ENCODE peak calls at places on chromosomes 4 and X, in five cellular contexts. T is kidney epithelial cell, L is neural progenitor cell, J is ovary, S is left lung. K is an unnamed sample.
A peak's percentile ranks its signal among the peaks of the same experiment; 100 is the strongest.

GRCh38 chr4:19888587-19888986 is 363.1 kb upstream of the SLIT2 start:
- DNase-seq in T (no peak), L (no peak), J (no peak), S (no peak), K (no peak)

GRCh38 chrX:69618803-69619202 is 2.9 kb downstream of the EDA start:
- DNase-seq in T (no peak), L (peak; percentile 14), J (peak; percentile 16), S (no peak), K (no peak)

GRCh38 chr4:140158234-140159030 is 4.4 kb upstream of the MAML3 start:
- DNase-seq in T (no peak), L (no peak), J (peak; percentile 41), S (no peak), K (no peak)

GRCh38 chr4:136314686-136315085 is 1217.6 kb downstream of the PCDH18 start:
- DNase-seq in T (no peak), L (no peak), J (no peak), S (no peak), K (no peak)

GRCh38 chrX:153478746-153479145 is 8.4 kb upstream of the HAUS7 start:
- DNase-seq in T (no peak), L (no peak), J (no peak), S (no peak), K (no peak)

GRCh38 chrX:1224954-1225353 is 12.5 kb upstream of the CRLF2 start:
- DNase-seq in T (no peak), L (peak; percentile 68), J (no peak), S (no peak), K (no peak)

GRCh38 chr4:186633844-186634243 is 78.5 kb upstream of the MTNR1A start:
- DNase-seq in T (no peak), L (peak; percentile 11), J (no peak), S (no peak), K (no peak)

GRCh38 chr4:177441061-177441802 is 1.0 kb downstream of the AGA start:
- DNase-seq in T (no peak), L (peak; percentile 11), J (no peak), S (no peak), K (no peak)

GRCh38 chrX:97238632-97239031 is 354.9 kb downstream of the RPA4 start:
- DNase-seq in T (peak; percentile 18), L (no peak), J (no peak), S (no peak), K (no peak)

GRCh38 chr4:47193179-47193578 is 161.8 kb downstream of the GABRB1 start:
- DNase-seq in T (no peak), L (no peak), J (no peak), S (peak; percentile 17), K (no peak)

GRCh38 chr4:74670583-74670982 is 123.7 kb downstream of the BTC start:
- DNase-seq in T (no peak), L (no peak), J (no peak), S (no peak), K (no peak)

GRCh38 chr4:176377705-176378302 is 58.0 kb downstream of the SPCS3 start:
- DNase-seq in T (no peak), L (no peak), J (no peak), S (no peak), K (no peak)

GRCh38 chrX:3518870-3519269 is 172.4 kb upstream of the MXRA5 start:
- DNase-seq in T (no peak), L (no peak), J (no peak), S (no peak), K (no peak)

GRCh38 chr4:2436301-2436700 is 17.5 kb downstream of the CFAP99 start:
- DNase-seq in T (no peak), L (no peak), J (no peak), S (peak; percentile 25), K (no peak)

GRCh38 chrX:107731831-107732502 is 43.6 kb downstream of the TSC22D3 start:
- DNase-seq in T (peak; percentile 83), L (peak; percentile 36), J (peak; percentile 95), S (peak; percentile 84), K (no peak)

GRCh38 chr4:133544097-133544496 is 395.0 kb downstream of the PCDH10 start:
- DNase-seq in T (no peak), L (no peak), J (no peak), S (no peak), K (no peak)

GRCh38 chrX:38817004-38817703 is 15.9 kb downstream of the MID1IP1 start:
- DNase-seq in T (no peak), L (no peak), J (peak; percentile 74), S (no peak), K (no peak)

GRCh38 chr4:122117743-122118142 is 34.4 kb upstream of the BLTP1 start:
- DNase-seq in T (no peak), L (no peak), J (no peak), S (no peak), K (peak; percentile 78)

GRCh38 chr4:89681671-89682070 is 155.3 kb downstream of the SNCA start:
- DNase-seq in T (no peak), L (no peak), J (no peak), S (no peak), K (no peak)

GRCh38 chrX:20479048-20479447 is 212.3 kb upstream of the RPS6KA3 start:
- DNase-seq in T (no peak), L (no peak), J (no peak), S (no peak), K (no peak)

GRCh38 chr4:95957054-95957453 is 117.2 kb downstream of the PDHA2 start:
- DNase-seq in T (no peak), L (no peak), J (no peak), S (no peak), K (no peak)

GRCh38 chr4:4555916-4556315 is 14.1 kb upstream of the STX18 start:
- DNase-seq in T (no peak), L (no peak), J (no peak), S (no peak), K (peak; percentile 42)

GRCh38 chrX:80430826-80431501 is 10.7 kb downstream of the TENT5D start:
- DNase-seq in T (no peak), L (peak; percentile 1), J (no peak), S (no peak), K (no peak)

GRCh38 chr4:119099227-119099910 is 36.3 kb upstream of the MYOZ2 start:
- DNase-seq in T (no peak), L (no peak), J (no peak), S (no peak), K (peak; percentile 82)

GRCh38 chrX:12360991-12361598 is 222.8 kb downstream of the FRMPD4 start:
- DNase-seq in T (no peak), L (no peak), J (no peak), S (no peak), K (no peak)

GRCh38 chr4:23979534-23979933 is 89.7 kb upstream of the PPARGC1A start:
- DNase-seq in T (no peak), L (peak; percentile 39), J (no peak), S (no peak), K (no peak)

GRCh38 chr4:13953083-13953482 is 325.6 kb upstream of the BOD1L1 start:
- DNase-seq in T (no peak), L (peak; percentile 11), J (no peak), S (no peak), K (no peak)

GRCh38 chr4:11337287-11337686 is 91.4 kb downstream of the HS3ST1 start:
- DNase-seq in T (no peak), L (no peak), J (no peak), S (no peak), K (no peak)

GRCh38 chr4:130074096-130074495 is 978.1 kb downstream of the C4orf33 start:
- DNase-seq in T (no peak), L (no peak), J (no peak), S (peak; percentile 15), K (no peak)

GRCh38 chrX:113391875-113392274 is 551.2 kb upstream of the AMOT start:
- DNase-seq in T (no peak), L (no peak), J (no peak), S (no peak), K (no peak)

GRCh38 chr4:187606581-187606980 is 389.0 kb upstream of the ZFP42 start:
- DNase-seq in T (no peak), L (peak; percentile 73), J (no peak), S (no peak), K (no peak)

GRCh38 chrX:13029831-13030771 is 14.3 kb downstream of the FAM9C start:
- DNase-seq in T (no peak), L (peak; percentile 27), J (no peak), S (no peak), K (no peak)

GRCh38 chr4:68904786-68905185 is 46.8 kb downstream of the UGT2A3 start:
- DNase-seq in T (no peak), L (peak; percentile 19), J (no peak), S (no peak), K (no peak)

GRCh38 chr4:44632089-44632488 is 19.3 kb downstream of the YIPF7 start:
- DNase-seq in T (no peak), L (no peak), J (no peak), S (no peak), K (no peak)

DNA sequence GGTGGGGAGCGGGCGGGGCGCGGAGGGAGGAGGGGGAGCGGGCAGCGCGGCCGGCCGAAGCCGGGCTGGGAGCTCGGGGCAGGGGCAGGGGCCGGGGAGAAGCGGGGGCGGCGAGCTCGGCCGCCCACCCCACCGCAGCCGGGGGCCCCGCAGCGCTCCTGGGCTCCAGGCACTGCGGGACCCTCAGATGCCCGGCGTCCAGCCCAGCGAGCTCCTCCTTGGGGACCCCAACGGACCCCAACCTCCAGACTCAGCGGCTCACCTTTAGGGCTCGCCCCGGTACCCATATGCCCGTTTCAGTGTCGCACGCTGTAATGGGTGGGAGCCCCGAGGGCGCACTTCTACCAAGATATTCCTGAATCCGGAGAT is 357 bp upstream of the ADGRG2 start:
- DNase-seq in T (no peak), L (no peak), J (no peak), S (no peak), K (no peak)
- H3K4me3 ChIP-seq in T (peak overlapping the region; percentile 14), L (peak overlapping the region; percentile 45), J (no peak overlapping the region), S (no peak overlapping the region), K (no peak overlapping the region)

GRCh38 chr4:83281326-83281725 is 3.3 kb downstream of the COQ2 start:
- DNase-seq in T (no peak), L (no peak), J (no peak), S (no peak), K (no peak)
- TF ChIP-seq CTCF in T (no peak), L (no peak), J (no peak), S (no peak), K (no peak)

GRCh38 chr4:98744372-98745150 is 86.2 kb upstream of the TSPAN5 start:
- DNase-seq in T (no peak), L (no peak), J (no peak), S (no peak), K (no peak)

GRCh38 chr4:98745372-98745771 is 87.0 kb upstream of the TSPAN5 start:
- DNase-seq in T (no peak), L (no peak), J (no peak), S (no peak), K (no peak)

GRCh38 chr4:98746530-98746929 is 88.1 kb upstream of the TSPAN5 start:
- DNase-seq in T (peak; percentile 4), L (no peak), J (no peak), S (no peak), K (no peak)

GRCh38 chr4:98739718-98740117 is 81.3 kb upstream of the TSPAN5 start:
- DNase-seq in T (no peak), L (no peak), J (no peak), S (no peak), K (no peak)

GRCh38 chr4:98741952-98742351 is 83.5 kb upstream of the TSPAN5 start:
- DNase-seq in T (no peak), L (no peak), J (no peak), S (no peak), K (no peak)
- H3K4me3 ChIP-seq in T (no peak overlapping the region), L (no peak overlapping the region), J (no peak overlapping the region), S (no peak overlapping the region), K (no peak overlapping the region)

DNA sequence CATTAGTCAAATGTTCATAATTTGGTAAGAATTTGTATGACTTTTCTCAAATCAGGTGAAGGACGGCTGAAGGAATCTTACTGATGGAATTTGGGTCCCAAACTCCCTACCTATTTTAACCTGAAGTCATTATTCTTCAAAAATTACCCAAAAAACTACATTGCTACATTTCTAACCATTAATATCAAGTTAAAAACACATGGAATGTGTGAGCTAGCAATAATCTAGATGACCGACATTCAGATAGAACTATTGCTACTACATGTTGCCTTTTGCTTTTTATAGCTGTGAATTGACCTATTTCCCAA is 25.3 kb upstream of the WWC2 start:
- DNase-seq in T (no peak), L (no peak), J (no peak), S (no peak), K (no peak)
- TF ChIP-seq CTCF in T (no peak), L (no peak), J (no peak), S (no peak), K (no peak)